ENCODE peak calls at places on chromosomes 2 and 18, in four cellular contexts. X is HepG2, G is WTC11, H is GM12878. T is an unnamed sample.

GRCh38 chr2:149894760-149895159 is 307.2 kb upstream of the MMADHC start:
- DNase-seq in H (no peak), G (no peak), X (no peak), T (no peak)

GRCh38 chr2:58110765-58111164 is 64.2 kb downstream of the VRK2 start:
- DNase-seq in X (no peak), G (peak; percentile 21), H (no peak), T (no peak)

GRCh38 chr2:122388208-122388607 is 632.8 kb downstream of the TSN start:
- DNase-seq in H (no peak), X (no peak), G (no peak), T (no peak)

GRCh38 chr18:9637036-9637767 is 22.8 kb upstream of the PPP4R1 start:
- DNase-seq in G (no peak), X (no peak), H (no peak), T (no peak)

GRCh38 chr2:73156539-73157124 is 43.9 kb upstream of the RAB11FIP5 start:
- DNase-seq in X (peak; percentile 62), H (no peak), G (peak; percentile 88), T (peak; percentile 48)

GRCh38 chr2:190802810-190803209 is 77.8 kb upstream of the GLS start:
- DNase-seq in X (no peak), H (no peak), G (no peak), T (no peak)

GRCh38 chr18:2979027-2979570 is 33.8 kb downstream of the LPIN2 start:
- DNase-seq in G (no peak), H (no peak), X (no peak), T (no peak)

GRCh38 chr2:224843141-224843540 is 127.0 kb upstream of the CCDC195 start:
- DNase-seq in X (no peak), H (no peak), G (no peak), T (no peak)

GRCh38 chr2:147149589-147150245 is 695.1 kb upstream of the ACVR2A start:
- DNase-seq in G (no peak), H (no peak), X (no peak), T (no peak)

GRCh38 chr2:150165988-150166965 is 321.2 kb downstream of the RND3 start:
- DNase-seq in X (peak; percentile 12), H (no peak), G (no peak), T (no peak)

GRCh38 chr18:68399721-68400120 is 315.2 kb downstream of the TMX3 start:
- DNase-seq in H (no peak), X (no peak), G (no peak), T (no peak)

GRCh38 chr2:12052771-12053170 is 306.3 kb downstream of the LPIN1 start:
- DNase-seq in H (no peak), G (no peak), X (no peak), T (no peak)

GRCh38 chr2:135999899-136000298 is 14.5 kb upstream of the DARS1 start:
- DNase-seq in G (no peak), H (no peak), X (no peak), T (no peak)

GRCh38 chr2:71379086-71379485 is 47.5 kb downstream of the ZNF638 start:
- DNase-seq in X (no peak), G (no peak), H (no peak), T (no peak)

GRCh38 chr2:48414980-48415764 is 114.8 kb upstream of the STON1 start:
- DNase-seq in G (no peak), H (no peak), X (peak; percentile 79), T (no peak)

GRCh38 chr2:25742501-25742900 is 69.1 kb upstream of the DTNB start:
- DNase-seq in H (no peak), G (no peak), X (no peak), T (no peak)

GRCh38 chr2:182763311-182763912 is 47.4 kb downstream of the DNAJC10 start:
- DNase-seq in G (no peak), H (no peak), X (peak; percentile 62), T (peak; percentile 23)

GRCh38 chr2:219722276-219722883 is 95.0 kb downstream of the SLC4A3 start:
- DNase-seq in G (no peak), H (no peak), X (peak; percentile 60), T (no peak)

GRCh38 chr2:182921234-182921633 is 54.8 kb upstream of the FRZB start:
- DNase-seq in X (no peak), H (no peak), G (no peak), T (no peak)

GRCh38 chr18:60100805-60101204 is 201.0 kb downstream of the PMAIP1 start:
- DNase-seq in H (no peak), G (no peak), X (no peak), T (no peak)

GRCh38 chr18:50880108-50880465 is 1.2 kb downstream of the ME2 start:
- DNase-seq in H (no peak), X (no peak), G (no peak), T (no peak)

GRCh38 chr2:65017335-65017734 is 28.1 kb downstream of the SLC1A4 start:
- DNase-seq in G (no peak), X (no peak), H (no peak), T (peak; percentile 24)

GRCh38 chr2:67600946-67601345 is 203.8 kb downstream of the ETAA1 start:
- DNase-seq in X (no peak), G (no peak), H (no peak), T (no peak)

GRCh38 chr2:151632993-151633592 is 101.2 kb downstream of the NEB start:
- DNase-seq in H (no peak), G (no peak), X (peak; percentile 31), T (peak; percentile 34)
- TF ChIP-seq NR2C2 in H (no peak), G (no peak), X (no peak), T (no peak)

GRCh38 chr2:28390241-28390856 is 2.3 kb upstream of the FOSL2 start:
- DNase-seq in X (peak; percentile 63), H (no peak), G (peak; percentile 67), T (peak; percentile 74)

GRCh38 chr2:28392297-28393114 is at the start of gene FOSL2:
- DNase-seq in X (peak; percentile 100), G (peak; percentile 78), H (peak; percentile 87), T (peak; percentile 95)

GRCh38 chr2:28393115-28393836 is 618 bp downstream of the FOSL2 start:
- DNase-seq in X (no peak), G (peak; percentile 48), H (no peak), T (peak; percentile 70)

GRCh38 chr2:28390857-28391563 is 1.6 kb upstream of the FOSL2 start:
- DNase-seq in H (no peak), X (no peak), G (peak; percentile 51), T (peak; percentile 26)

DNA sequence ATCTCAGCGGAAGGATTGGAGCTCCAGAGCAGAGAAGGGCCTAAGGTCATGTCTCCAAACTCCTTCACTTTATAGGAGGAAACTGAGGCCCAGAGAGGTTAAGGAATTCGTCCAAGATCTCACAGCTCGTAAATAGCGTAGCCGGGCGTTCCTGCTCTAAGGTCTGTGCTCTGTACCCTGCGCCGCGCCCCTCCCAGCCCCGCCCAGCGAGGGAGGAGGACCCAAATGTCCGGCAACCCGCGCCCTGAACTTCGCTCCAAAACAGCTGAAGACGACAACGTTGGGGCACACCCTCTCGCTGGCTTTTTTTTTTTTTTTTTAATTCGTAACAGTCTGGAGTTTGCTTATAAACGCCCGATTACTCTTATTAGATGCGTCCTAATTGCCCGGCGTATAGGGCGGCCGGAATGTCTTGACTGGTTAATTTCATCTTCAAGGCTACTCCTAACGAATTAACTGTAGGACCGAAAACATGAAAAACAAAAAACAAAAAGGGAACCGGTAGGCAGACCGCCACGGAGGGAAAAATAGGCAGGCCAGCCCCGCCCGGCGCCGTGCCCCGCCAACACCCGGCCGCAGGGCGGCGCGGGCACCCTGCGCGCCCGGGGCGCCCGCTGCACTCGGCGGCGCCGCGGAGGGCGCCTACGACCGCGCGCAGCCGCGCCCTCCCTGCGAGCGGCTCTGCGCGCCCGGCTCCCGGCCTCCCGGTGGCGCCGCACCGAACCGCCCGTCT is 928 bp upstream of the FOSL2 start:
- DNase-seq in G (peak; percentile 66), X (peak; percentile 72), H (no peak), T (peak; percentile 64)
- TF ChIP-seq NR2C2 in G (no peak), X (no peak), H (no peak), T (no peak)

DNA sequence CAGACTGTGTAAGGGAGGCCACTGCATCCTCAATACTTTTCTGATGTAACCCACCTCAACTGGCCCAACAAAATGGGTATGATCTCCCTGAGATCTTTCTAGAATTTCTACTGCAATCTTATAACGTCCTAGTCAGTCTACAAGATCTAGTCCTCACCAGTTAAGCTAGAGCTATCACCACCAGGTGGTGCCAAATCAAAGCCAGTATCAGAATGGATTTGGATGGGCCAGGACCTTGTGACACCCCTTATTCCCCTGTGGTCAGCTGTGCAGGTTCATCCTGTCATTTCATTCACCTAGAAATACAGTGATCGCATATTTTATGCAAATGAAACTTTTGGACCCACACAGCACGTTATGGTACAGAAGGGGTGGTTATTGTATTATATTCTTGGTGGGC is 90.3 kb downstream of the OLA1 start:
- DNase-seq in H (peak; percentile 16), G (peak; percentile 69), X (peak; percentile 68), T (peak; percentile 67)
- TF ChIP-seq NR2C2 in H (no peak), G (no peak), X (no peak), T (no peak)

GRCh38 chr2:240234503-240234951 is 94.1 kb upstream of the OTOS start:
- DNase-seq in G (no peak), H (no peak), X (no peak), T (no peak)

GRCh38 chr2:240235811-240236210 is 95.4 kb upstream of the OTOS start:
- DNase-seq in G (no peak), X (no peak), H (no peak), T (no peak)

GRCh38 chr2:240236217-240237111 is 96.0 kb upstream of the OTOS start:
- DNase-seq in X (no peak), G (no peak), H (no peak), T (no peak)

GRCh38 chr2:240233891-240234502 is 93.5 kb upstream of the OTOS start:
- DNase-seq in H (no peak), X (no peak), G (peak; percentile 9), T (no peak)

DNA sequence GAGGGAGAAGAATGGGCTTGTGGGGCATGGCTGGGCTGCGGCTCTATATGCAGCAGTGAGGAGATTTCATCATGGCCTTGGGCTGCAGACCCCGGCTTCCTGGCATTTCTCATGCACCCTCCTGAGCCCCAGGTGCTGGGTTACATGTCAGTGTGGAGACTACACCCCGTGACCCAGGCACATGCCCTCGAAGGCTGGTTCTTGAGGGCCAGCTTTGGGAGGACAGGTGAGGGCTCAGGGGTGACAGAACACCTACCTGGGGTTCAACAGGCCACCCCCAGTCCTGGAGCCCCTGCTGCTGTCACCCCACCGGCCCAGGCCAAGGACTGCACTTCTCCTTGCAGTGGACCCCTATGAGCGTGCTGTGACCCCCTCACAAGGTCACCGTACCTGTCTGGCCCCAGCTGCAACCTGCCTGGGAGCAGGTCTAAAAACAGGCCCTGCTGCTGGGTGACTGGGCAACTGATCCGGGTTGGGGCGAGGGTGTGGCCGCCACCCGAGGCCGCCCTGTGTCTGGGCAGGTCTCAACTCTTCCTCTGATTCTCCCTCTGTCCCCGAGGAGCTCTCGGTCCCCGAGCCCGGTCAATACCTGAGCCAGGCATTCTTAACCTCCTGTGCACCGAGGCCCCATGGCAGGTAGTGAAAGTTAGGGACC is 94.8 kb upstream of the OTOS start:
- DNase-seq in X (no peak), G (no peak), H (no peak), T (no peak)
- TF ChIP-seq NR2C2 in X (no peak), G (no peak), H (no peak), T (no peak)